ENCODE peak calls at places on chromosomes 11 and 22, in seven cellular contexts. Q is stomach, R is sigmoid colon, X is HepG2, T is esophagus muscularis mucosa, A is H1, L is SK-N-SH. Y is an unnamed sample. For H3K9me3, the result is how much of the 10 kb centered on the place peaks cover.

GRCh38 chr22:41641854-41642253 is 20.8 kb downstream of the XRCC6 start:
- DNase-seq in L (no peak), R (no peak), T (no peak), Q (no peak), A (no peak), X (no peak), Y (no peak)

GRCh38 chr11:41522391-41522790 is 62.9 kb upstream of the LRRC4C start:
- DNase-seq in Q (no peak), R (no peak), T (no peak), X (no peak), A (no peak), L (no peak), Y (no peak)

GRCh38 chr22:23067023-23067650 is 3.2 kb upstream of the GNAZ start:
- DNase-seq in T (peak), X (no peak), Q (peak), R (peak), L (no peak), A (no peak), Y (peak)

GRCh38 chr11:113001709-113002108 is 40.5 kb downstream of the NCAM1 start:
- DNase-seq in L (no peak), X (no peak), A (no peak), Q (no peak), T (no peak), R (no peak), Y (no peak)

GRCh38 chr11:47607380-47607779 is 13.2 kb upstream of the C1QTNF4 start:
- DNase-seq in T (no peak), R (no peak), Q (no peak), L (no peak), A (no peak), X (no peak), Y (no peak)

GRCh38 chr11:32118025-32118974 is 27.4 kb downstream of the RCN1 start:
- DNase-seq in T (peak), R (no peak), A (no peak), Q (no peak), L (no peak), X (peak), Y (no peak)

GRCh38 chr11:23789938-23790371 is 706.9 kb upstream of the LUZP2 start:
- DNase-seq in A (no peak), T (no peak), R (no peak), X (no peak), Q (peak), L (no peak), Y (peak)

GRCh38 chr11:10674440-10674855 is 19.1 kb downstream of the IRAG1 start:
- DNase-seq in Q (no peak), L (no peak), R (peak), X (no peak), A (no peak), T (no peak), Y (no peak)

GRCh38 chr11:121741954-121742361 is 289.2 kb upstream of the SORL1-AS1 start:
- DNase-seq in A (no peak), X (no peak), L (peak), Q (no peak), T (peak), R (peak), Y (peak)

GRCh38 chr11:47106839-47107520 is 69.7 kb downstream of the ARFGAP2 start:
- DNase-seq in X (no peak), R (no peak), A (no peak), L (no peak), T (no peak), Q (no peak), Y (no peak)

GRCh38 chr11:120117991-120118390 is 19.9 kb downstream of the TRIM29 start:
- DNase-seq in L (no peak), Q (no peak), X (no peak), A (no peak), T (no peak), R (no peak), Y (no peak)

GRCh38 chr22:22945195-22945594 is 57.6 kb downstream of the IGLL5 start:
- DNase-seq in R (no peak), Q (peak), X (no peak), L (no peak), A (no peak), T (peak), Y (peak)

GRCh38 chr11:90135016-90135415 is 553 bp downstream of the NAALAD2 start:
- DNase-seq in L (no peak), A (no peak), R (no peak), X (no peak), T (no peak), Q (no peak), Y (no peak)

GRCh38 chr11:69378303-69379141 is 84.6 kb downstream of the MYEOV start:
- DNase-seq in T (no peak), Q (no peak), X (no peak), R (peak), L (no peak), A (no peak), Y (peak)

GRCh38 chr11:3229673-3230630 is 2.3 kb downstream of the MRGPRE start:
- DNase-seq in X (no peak), R (no peak), T (no peak), A (no peak), L (peak), Q (no peak), Y (no peak)

GRCh38 chr11:134533511-134533910 is 121.5 kb upstream of the B3GAT1 start:
- DNase-seq in Q (no peak), T (no peak), R (peak), A (no peak), L (no peak), X (no peak), Y (no peak)

GRCh38 chr11:95230054-95231034 is 658 bp downstream of the SESN3 start:
- DNase-seq in R (peak), Q (no peak), A (no peak), L (no peak), T (peak), X (no peak), Y (peak)

GRCh38 chr11:20594274-20595061 is 4.9 kb upstream of the SLC6A5 start:
- DNase-seq in Q (no peak), T (no peak), R (no peak), A (no peak), X (peak), L (peak), Y (no peak)

GRCh38 chr11:109606256-109606655 is 184.3 kb downstream of the C11orf87 start:
- DNase-seq in X (no peak), Q (no peak), A (no peak), L (no peak), T (no peak), R (no peak), Y (no peak)

GRCh38 chr11:34205326-34206035 is 100.1 kb downstream of the NAT10 start:
- DNase-seq in A (no peak), R (no peak), T (no peak), Q (no peak), L (no peak), X (no peak), Y (no peak)

GRCh38 chr22:30705710-30706651 is 11.3 kb downstream of the OSBP2 start:
- DNase-seq in X (peak), T (no peak), L (no peak), R (no peak), A (no peak), Q (no peak), Y (peak)

GRCh38 chr11:105609832-105610781 is at the start of gene GRIA4:
- DNase-seq in X (no peak), R (peak), L (peak), T (no peak), A (no peak), Q (peak), Y (no peak)

GRCh38 chr11:35516361-35516760 is 9.1 kb downstream of the PAMR1 start:
- DNase-seq in R (no peak), T (no peak), Q (no peak), L (no peak), X (no peak), A (no peak), Y (no peak)

GRCh38 chr11:75059299-75059698 is 37.4 kb downstream of the OR2AT4 start:
- DNase-seq in Q (no peak), R (no peak), X (no peak), T (no peak), A (no peak), L (no peak), Y (no peak)

GRCh38 chr11:2762031-2762380 is 62.2 kb upstream of the KCNQ1OT1 start:
- DNase-seq in X (no peak), L (no peak), T (peak), Q (no peak), R (peak), A (no peak), Y (no peak)

GRCh38 chr22:50724616-50725015 is 13.4 kb upstream of the ACR start:
- DNase-seq in A (no peak), T (no peak), Q (no peak), L (no peak), R (no peak), X (no peak), Y (no peak)
- TF ChIP-seq POLR2AphosphoS5 in A (no peak), T (no peak), Q (no peak), L (no peak), R (no peak), X (no peak), Y (no peak)

GRCh38 chr22:25110846-25111578 is 88.6 kb upstream of the CRYBB3 start:
- DNase-seq in L (peak), Q (peak), T (no peak), X (peak), R (peak), A (peak), Y (peak)
- TF ChIP-seq EP300 in L (no peak), Q (no peak), T (no peak), X (no peak), R (no peak), A (peak), Y (no peak)

GRCh38 chr22:47327241-47327640 is 564.8 kb downstream of the TBC1D22A start:
- DNase-seq in Q (no peak), L (no peak), R (no peak), A (no peak), T (peak), X (no peak), Y (no peak)

GRCh38 chr22:47331750-47332149 is 569.3 kb downstream of the TBC1D22A start:
- DNase-seq in L (no peak), A (no peak), R (no peak), X (no peak), Q (no peak), T (peak), Y (no peak)

GRCh38 chr22:47328550-47329243 is 566.2 kb downstream of the TBC1D22A start:
- DNase-seq in L (peak), T (peak), A (no peak), X (peak), Q (no peak), R (no peak), Y (no peak)

GRCh38 chr22:47332246-47332980 is 570.0 kb downstream of the TBC1D22A start:
- DNase-seq in R (no peak), A (no peak), X (no peak), T (peak), L (no peak), Q (no peak), Y (no peak)

GRCh38 chr22:47329727-47330653 is 567.5 kb downstream of the TBC1D22A start:
- DNase-seq in Q (no peak), X (no peak), R (no peak), T (peak), L (no peak), A (no peak), Y (no peak)
- H3K9me3 ChIP-seq in Q (under half), X (under half), R (under half), T (under half), L (under half), A (half or more), Y (under half)

GRCh38 chr11:1153105-1153950 is 4.4 kb upstream of the MUC5AC start:
- DNase-seq in R (no peak), Q (no peak), T (no peak), A (no peak), X (peak), L (peak), Y (no peak)
- TF ChIP-seq POLR2AphosphoS5 in R (no peak), Q (no peak), T (no peak), A (no peak), X (no peak), L (no peak), Y (no peak)

Y was measured in transverse colon.